ENCODE peak calls at places on chromosomes 13 and 19, in nine cellular contexts. P is CD8-positive, alpha-beta T cell; R is mesendoderm; C is transverse colon; X is esophagus muscularis mucosa; Y is cardiac muscle cell; W is upper lobe of left lung; J is gastrocnemius medialis; D is aorta. L is an unnamed sample.
A peak's percentile ranks its signal among the peaks of the same experiment; 100 is the strongest.

GRCh38 chr13:113651511-113652403 is 6.2 kb downstream of the ATP4B start:
- DNase-seq in W (peak; percentile 20), D (peak; percentile 34), C (peak; percentile 4), J (no peak), P (no peak), R (no peak), X (no peak), Y (no peak), L (peak; percentile 4)

GRCh38 chr13:44197791-44198770 is 175.5 kb upstream of the SERP2 start:
- DNase-seq in J (no peak), Y (peak; percentile 40), P (no peak), X (peak; percentile 68), W (no peak), D (no peak), C (no peak), R (no peak), L (no peak)

GRCh38 chr13:106588367-106588766 is 20.4 kb upstream of the ARGLU1 start:
- DNase-seq in P (no peak), W (no peak), R (no peak), X (no peak), C (no peak), J (no peak), D (no peak), Y (no peak), L (no peak)

GRCh38 chr13:59452189-59452588 is 711.5 kb downstream of the DIAPH3 start:
- DNase-seq in W (no peak), P (no peak), D (no peak), X (no peak), R (no peak), J (no peak), C (no peak), Y (no peak), L (no peak)

GRCh38 chr19:4868286-4868834 is 893 bp upstream of the PLIN3 start:
- DNase-seq in C (no peak), W (no peak), P (no peak), X (no peak), J (no peak), Y (no peak), D (no peak), R (no peak), L (no peak)

GRCh38 chr13:46232281-46232680 is 20.6 kb downstream of the LRRC63 start:
- DNase-seq in P (no peak), W (no peak), C (no peak), Y (peak; percentile 50), R (no peak), J (no peak), X (no peak), D (no peak), L (no peak)

GRCh38 chr13:75326173-75327131 is 155.5 kb downstream of the TBC1D4 start:
- DNase-seq in R (peak; percentile 91), W (no peak), D (no peak), P (peak; percentile 21), X (no peak), J (no peak), C (no peak), Y (peak; percentile 76), L (no peak)

GRCh38 chr19:39381910-39382611 is 8.8 kb downstream of the PAF1 start:
- DNase-seq in W (no peak), C (no peak), P (no peak), X (no peak), J (no peak), R (no peak), Y (no peak), D (no peak), L (no peak)

GRCh38 chr19:43699506-43700367 is 16.1 kb upstream of the IRGC start:
- DNase-seq in Y (peak; percentile 46), X (no peak), P (no peak), W (no peak), C (peak; percentile 48), D (peak; percentile 63), R (peak; percentile 75), J (no peak), L (peak; percentile 44)

GRCh38 chr19:57398868-57399267 is 9.2 kb downstream of the ZNF548 start:
- DNase-seq in X (no peak), P (no peak), R (no peak), W (no peak), J (no peak), Y (no peak), D (no peak), C (no peak), L (no peak)

GRCh38 chr19:29697523-29698261 is 17.4 kb downstream of the C19orf12 start:
- DNase-seq in P (no peak), Y (no peak), W (no peak), C (no peak), R (no peak), D (peak; percentile 26), X (no peak), J (no peak), L (no peak)

GRCh38 chr13:59276436-59276835 is 887.3 kb downstream of the DIAPH3 start:
- DNase-seq in X (no peak), J (no peak), W (no peak), R (no peak), Y (no peak), C (no peak), P (no peak), D (no peak), L (no peak)

GRCh38 chr13:108812165-108812564 is 182.8 kb downstream of the MYO16 start:
- DNase-seq in D (no peak), W (no peak), C (no peak), J (no peak), X (no peak), P (no peak), Y (no peak), R (no peak), L (no peak)

GRCh38 chr13:23514076-23514475 is 56.1 kb upstream of the TNFRSF19 start:
- DNase-seq in Y (no peak), R (no peak), D (no peak), C (no peak), X (no peak), J (no peak), W (no peak), P (no peak), L (no peak)

GRCh38 chr19:35114656-35115537 is 726 bp upstream of the FXYD3 start:
- DNase-seq in X (no peak), D (peak; percentile 67), J (no peak), Y (peak; percentile 71), W (peak; percentile 75), R (peak; percentile 84), P (peak; percentile 56), C (peak; percentile 86), L (peak; percentile 66)

GRCh38 chr19:38073806-38074685 is 150.0 kb downstream of the DPF1 start:
- DNase-seq in X (no peak), P (no peak), R (peak; percentile 76), W (no peak), J (no peak), D (no peak), C (peak; percentile 16), Y (no peak), L (no peak)

GRCh38 chr19:1935484-1936208 is 5.3 kb upstream of the CSNK1G2 start:
- DNase-seq in J (peak; percentile 31), P (no peak), Y (peak; percentile 61), W (no peak), R (peak; percentile 78), X (no peak), D (peak; percentile 66), C (no peak), L (no peak)

GRCh38 chr19:17220207-17220758 is 5.1 kb downstream of the USE1 start:
- DNase-seq in W (no peak), Y (peak; percentile 88), C (peak; percentile 52), J (no peak), P (no peak), X (no peak), D (peak; percentile 75), R (no peak), L (no peak)

GRCh38 chr19:50358483-50359431 is 6.7 kb downstream of the NAPSA start:
- DNase-seq in X (no peak), R (no peak), D (peak; percentile 82), Y (peak; percentile 69), C (peak; percentile 64), P (peak; percentile 74), W (peak; percentile 61), J (no peak), L (peak; percentile 70)

GRCh38 chr13:112104873-112105234 is 37.9 kb downstream of the SOX1 start:
- DNase-seq in R (no peak), X (no peak), D (no peak), J (no peak), P (no peak), Y (no peak), W (no peak), C (no peak), L (no peak)

GRCh38 chr13:112103971-112104872 is 37.3 kb downstream of the SOX1 start:
- DNase-seq in C (no peak), W (no peak), D (no peak), P (no peak), X (peak; percentile 80), R (peak; percentile 72), J (no peak), Y (no peak), L (no peak)

GRCh38 chr13:112102243-112102642 is 35.3 kb downstream of the SOX1 start:
- DNase-seq in J (no peak), Y (no peak), W (no peak), C (no peak), X (peak; percentile 81), P (no peak), R (no peak), D (no peak), L (no peak)

GRCh38 chr13:112101360-112101930 is 34.5 kb downstream of the SOX1 start:
- DNase-seq in X (peak; percentile 66), C (no peak), Y (no peak), W (no peak), R (no peak), D (no peak), P (no peak), J (no peak), L (no peak)

GRCh38 chr13:112103260-112103843 is 36.4 kb downstream of the SOX1 start:
- DNase-seq in W (no peak), R (no peak), Y (no peak), C (no peak), X (peak; percentile 34), J (no peak), D (no peak), P (no peak), L (no peak)
- H3K4me1 ChIP-seq in W (peaks cover 29% of the 10 kb centered on the region), R (peaks cover 2% of the 10 kb centered on the region), Y (peaks cover 7% of the 10 kb centered on the region), C (peaks cover 10% of the 10 kb centered on the region), X (no peaks in the 10 kb centered on the region), J (no peaks in the 10 kb centered on the region), D (no peaks in the 10 kb centered on the region), P (no peaks in the 10 kb centered on the region), L (no peaks in the 10 kb centered on the region)

GRCh38 chr13:95235199-95235726 is 66.0 kb downstream of the ABCC4 start:
- DNase-seq in X (no peak), C (no peak), J (no peak), W (no peak), P (no peak), R (no peak), Y (peak; percentile 6), D (no peak), L (no peak)
- H3K27ac ChIP-seq in X (no peak overlapping the region), C (no peak overlapping the region), J (no peak overlapping the region), W (no peak overlapping the region), P (no peak overlapping the region), R (no peak overlapping the region), Y (no peak overlapping the region), D (no peak overlapping the region), L (no peak overlapping the region)

GRCh38 chr13:51636349-51636890 is 52.2 kb downstream of the WDFY2 start:
- DNase-seq in C (no peak), X (no peak), Y (no peak), W (no peak), D (no peak), P (no peak), R (no peak), J (no peak), L (no peak)
- H3K4me1 ChIP-seq in C (no peaks in the 10 kb centered on the region), X (peaks cover 8% of the 10 kb centered on the region), Y (peaks cover 33% of the 10 kb centered on the region), W (peaks cover 31% of the 10 kb centered on the region), D (peaks cover 13% of the 10 kb centered on the region), P (peaks cover 8% of the 10 kb centered on the region), R (peaks cover 2% of the 10 kb centered on the region), J (peaks cover 3% of the 10 kb centered on the region), L (peaks cover 46% of the 10 kb centered on the region)

GRCh38 chr13:99335603-99336002 is 28.4 kb upstream of the GPR183 start:
- DNase-seq in W (no peak), Y (no peak), J (no peak), C (no peak), R (no peak), D (no peak), X (peak; percentile 77), P (no peak), L (no peak)
- H3K27ac ChIP-seq in W (no peak overlapping the region), Y (no peak overlapping the region), J (no peak overlapping the region), C (no peak overlapping the region), R (no peak overlapping the region), D (no peak overlapping the region), X (no peak overlapping the region), P (no peak overlapping the region), L (no peak overlapping the region)